ENCODE peak calls at places on chromosome 19, in five cellular contexts. J, N, R, G and H are unnamed samples.

GRCh38 chr19:38993271-38993670 is 17.7 kb upstream of the FBXO17 start:
- DNase-seq in J (no peak), N (no peak), R (peak; percentile 57), G (no peak), H (no peak)

GRCh38 chr19:16094360-16095070 is 17.2 kb upstream of the RAB8A start:
- DNase-seq in J (no peak), N (no peak), R (no peak), G (no peak), H (no peak)

GRCh38 chr19:20044663-20045062 is 5.4 kb upstream of the ZNF682 start:
- DNase-seq in J (no peak), N (no peak), R (no peak), G (no peak), H (no peak)

GRCh38 chr19:30649934-30650614 is 277.9 kb downstream of the ZNF536 start:
- DNase-seq in J (peak; percentile 76), N (no peak), R (peak; percentile 61), G (peak; percentile 24), H (no peak)

GRCh38 chr19:42846597-42846996 is 32.9 kb downstream of the PSG1 start:
- DNase-seq in J (no peak), N (no peak), R (no peak), G (no peak), H (no peak)

GRCh38 chr19:45824041-45824471 is 8.9 kb upstream of the RSPH6A start:
- DNase-seq in J (no peak), N (no peak), R (no peak), G (no peak), H (no peak)

GRCh38 chr19:9309974-9310446 is 372 bp upstream of the ZNF699 start:
- DNase-seq in J (peak; percentile 74), N (no peak), R (peak; percentile 93), G (peak; percentile 98), H (peak; percentile 60)

GRCh38 chr19:15260939-15261338 is 28.7 kb upstream of the EPHX3 start:
- DNase-seq in J (no peak), N (no peak), R (peak; percentile 33), G (no peak), H (no peak)

GRCh38 chr19:54481326-54481930 is 8.3 kb upstream of the CDC42EP5 start:
- DNase-seq in J (peak; percentile 45), N (no peak), R (peak; percentile 63), G (peak; percentile 69), H (no peak)

GRCh38 chr19:47023448-47023794 is 3.8 kb downstream of the NPAS1 start:
- DNase-seq in J (no peak), N (no peak), R (no peak), G (no peak), H (no peak)

GRCh38 chr19:32676186-32676894 is 692 bp downstream of the RGS9BP start:
- DNase-seq in J (no peak), N (no peak), R (no peak), G (no peak), H (no peak)

GRCh38 chr19:45446295-45446694 is 21.5 kb upstream of the FOSB start:
- DNase-seq in J (no peak), N (no peak), R (peak; percentile 71), G (no peak), H (no peak)

GRCh38 chr19:46211201-46211881 is 18.2 kb upstream of the IGFL1 start:
- DNase-seq in J (no peak), N (no peak), R (peak; percentile 46), G (peak; percentile 53), H (no peak)

GRCh38 chr19:52566588-52566987 is 3.5 kb upstream of the ZNF701 start:
- DNase-seq in J (no peak), N (peak; percentile 4), R (peak; percentile 20), G (no peak), H (peak; percentile 53)

GRCh38 chr19:5035817-5036732 is 67.2 kb downstream of the KDM4B start:
- DNase-seq in J (no peak), N (no peak), R (no peak), G (no peak), H (no peak)

GRCh38 chr19:4267101-4267900 is 11.8 kb upstream of the SHD start:
- DNase-seq in J (peak; percentile 54), N (no peak), R (peak; percentile 57), G (peak; percentile 85), H (no peak)

DNA sequence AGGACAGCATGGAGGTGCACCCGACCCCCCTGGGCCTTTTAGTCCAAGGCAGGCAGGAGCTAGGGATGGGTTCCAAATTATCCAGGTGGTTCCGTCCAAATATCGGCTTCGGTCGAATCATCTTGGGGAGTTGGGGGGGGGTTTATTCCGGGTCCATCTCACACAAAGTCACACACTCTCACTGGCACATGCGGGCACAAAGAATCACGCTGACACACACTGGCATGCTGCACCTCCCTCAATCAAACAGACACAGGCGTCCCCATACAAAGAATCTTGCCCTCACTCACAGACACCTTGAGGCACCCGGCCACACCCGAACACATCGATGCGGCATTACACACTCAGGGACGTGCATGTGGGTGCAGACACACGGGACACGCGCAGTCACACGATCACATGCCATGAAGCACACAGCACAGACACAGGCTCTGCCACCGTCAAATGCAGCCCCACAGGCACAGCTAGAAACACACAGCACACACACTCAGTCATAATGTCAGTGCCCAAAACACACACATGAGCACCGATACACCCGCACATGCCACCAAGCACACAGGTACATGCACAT is 7.8 kb downstream of the NFIX start:
- DNase-seq in J (no peak), N (no peak), R (no peak), G (no peak), H (no peak)
- H3K4me3 ChIP-seq in J (no peak overlapping the region), N (no peak overlapping the region), R (no peak overlapping the region), G (no peak overlapping the region), H (no peak overlapping the region)

GRCh38 chr19:48615145-48616040 is 517 bp upstream of the FAM83E start:
- DNase-seq in J (no peak), N (no peak), R (no peak), G (no peak), H (no peak)

GRCh38 chr19:48616041-48616436 is 1.2 kb upstream of the FAM83E start:
- DNase-seq in J (no peak), N (no peak), R (no peak), G (peak; percentile 75), H (no peak)

GRCh38 chr19:48613024-48613851 is 1.6 kb downstream of the FAM83E start:
- DNase-seq in J (no peak), N (no peak), R (no peak), G (peak; percentile 79), H (no peak)

GRCh38 chr19:48613852-48614435 is 932 bp downstream of the FAM83E start:
- DNase-seq in J (no peak), N (no peak), R (no peak), G (no peak), H (no peak)

GRCh38 chr19:48614436-48615144 is at the start of gene FAM83E:
- DNase-seq in J (no peak), N (no peak), R (no peak), G (peak; percentile 77), H (no peak)
- H3K4me3 ChIP-seq in J (no peak within 1 kb of the TSS), N (no peak within 1 kb of the TSS), R (no peak within 1 kb of the TSS), G (no peak within 1 kb of the TSS), H (no peak within 1 kb of the TSS)

GRCh38 chr19:35936738-35937268 is 629 bp downstream of the LRFN3 start:
- DNase-seq in J (no peak), N (no peak), R (no peak), G (no peak), H (no peak)

GRCh38 chr19:35939307-35940077 is 3.3 kb downstream of the LRFN3 start:
- DNase-seq in J (no peak), N (no peak), R (no peak), G (peak; percentile 73), H (no peak)

GRCh38 chr19:35938282-35939224 is 2.4 kb downstream of the LRFN3 start:
- DNase-seq in J (no peak), N (no peak), R (no peak), G (peak; percentile 38), H (no peak)

GRCh38 chr19:35935911-35936737 is at the start of gene LRFN3:
- DNase-seq in J (peak; percentile 74), N (no peak), R (peak; percentile 75), G (peak; percentile 93), H (peak; percentile 26)

GRCh38 chr19:35937345-35938281 is 1.4 kb downstream of the LRFN3 start:
- DNase-seq in J (no peak), N (no peak), R (no peak), G (peak; percentile 48), H (no peak)
- H3K4me3 ChIP-seq in J (peak overlapping the region; percentile 57), N (peak overlapping the region; percentile 74), R (peak overlapping the region; percentile 78), G (peak overlapping the region; percentile 47), H (peak overlapping the region; percentile 58)

DNA sequence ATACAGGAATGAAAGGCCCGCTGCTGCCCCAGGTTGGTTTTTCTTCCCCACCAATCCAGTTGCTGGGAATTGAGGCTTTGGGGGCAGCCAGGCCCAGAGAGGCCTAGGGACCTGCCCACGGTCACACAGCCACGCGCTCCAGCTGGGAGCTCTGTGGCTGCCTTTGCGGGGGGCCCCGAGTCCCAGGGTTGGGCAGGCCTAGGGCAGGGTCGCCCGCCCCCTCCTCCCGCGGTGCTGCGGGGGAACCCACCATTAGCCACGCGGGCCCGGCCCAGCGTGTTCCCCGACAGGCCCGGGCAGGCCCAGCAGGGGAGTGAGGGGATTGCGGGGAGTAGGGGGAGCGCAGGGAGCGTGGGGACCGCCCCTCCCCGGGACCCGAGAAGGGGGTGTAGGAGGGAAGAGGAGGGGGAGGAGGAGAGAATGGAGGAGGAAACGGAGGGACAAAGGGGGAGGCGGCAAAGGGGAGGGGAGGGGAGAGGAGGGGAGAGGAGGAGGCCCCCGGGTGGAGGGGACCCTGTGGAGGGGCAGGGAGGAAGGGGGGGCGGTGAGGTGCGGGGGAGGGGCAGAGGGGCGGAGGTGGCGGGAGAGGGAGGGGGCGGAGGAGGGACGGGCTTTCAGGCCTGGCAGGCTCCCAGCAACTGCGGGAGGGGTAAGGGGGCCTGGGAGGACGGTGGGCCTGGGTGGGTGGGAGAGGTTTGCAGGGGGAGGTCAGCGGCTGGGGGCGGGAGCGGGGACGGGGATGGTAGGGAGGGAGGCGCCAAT is 12.9 kb upstream of the TLE2 start:
- DNase-seq in J (no peak), N (no peak), R (no peak), G (no peak), H (no peak)
- H3K4me3 ChIP-seq in J (no peak overlapping the region), N (no peak overlapping the region), R (no peak overlapping the region), G (no peak overlapping the region), H (no peak overlapping the region)

GRCh38 chr19:56114051-56114694 is 6.9 kb downstream of the ZNF787 start:
- DNase-seq in J (no peak), N (no peak), R (no peak), G (no peak), H (no peak)

GRCh38 chr19:56111601-56112312 is 9.3 kb downstream of the ZNF787 start:
- DNase-seq in J (no peak), N (no peak), R (no peak), G (no peak), H (no peak)

GRCh38 chr19:56113071-56113632 is 7.9 kb downstream of the ZNF787 start:
- DNase-seq in J (no peak), N (no peak), R (no peak), G (no peak), H (no peak)

GRCh38 chr19:56110515-56111448 is 10.3 kb downstream of the ZNF787 start:
- DNase-seq in J (no peak), N (no peak), R (peak; percentile 58), G (no peak), H (no peak)

GRCh38 chr19:56112313-56112709 is 8.8 kb downstream of the ZNF787 start:
- DNase-seq in J (no peak), N (no peak), R (no peak), G (no peak), H (no peak)
- H3K4me3 ChIP-seq in J (no peak overlapping the region), N (no peak overlapping the region), R (no peak overlapping the region), G (no peak overlapping the region), H (no peak overlapping the region)